ENCODE peak calls at places on chromosomes 12 and 14, in six cellular contexts. One of them, this sample, is unnamed.
A peak's percentile ranks its signal among the peaks of the same experiment; 100 is the strongest.

GRCh38 chr12:113392988-113393579 is 10.6 kb downstream of the SDS start:
- DNase-seq in fibroblast of gingiva: no peak
- DNase-seq in HTR-8/SVneo: no peak
- DNase-seq in endothelial cell: no peak
- DNase-seq in frontal cortex: no peak
- DNase-seq in lower leg skin: no peak
- DNase-seq in this sample: peak; percentile 39

GRCh38 chr12:66111605-66112004 is 18.9 kb downstream of the LLPH start:
- DNase-seq in fibroblast of gingiva: peak; percentile 17
- DNase-seq in frontal cortex: no peak
- DNase-seq in HTR-8/SVneo: no peak
- DNase-seq in endothelial cell: no peak
- DNase-seq in lower leg skin: no peak
- DNase-seq in this sample: no peak

GRCh38 chr12:90896164-90896563 is 58.8 kb downstream of the CCER1 start:
- DNase-seq in frontal cortex: no peak
- DNase-seq in lower leg skin: no peak
- DNase-seq in HTR-8/SVneo: peak; percentile 18
- DNase-seq in fibroblast of gingiva: peak; percentile 45
- DNase-seq in endothelial cell: no peak
- DNase-seq in this sample: no peak

GRCh38 chr12:53074999-53075370 is 4.2 kb downstream of the SPRYD3 start:
- DNase-seq in endothelial cell: no peak
- DNase-seq in HTR-8/SVneo: no peak
- DNase-seq in lower leg skin: no peak
- DNase-seq in frontal cortex: no peak
- DNase-seq in fibroblast of gingiva: no peak
- DNase-seq in this sample: no peak

GRCh38 chr14:23483216-23483854 is 13.8 kb downstream of the NGDN start:
- DNase-seq in lower leg skin: no peak
- DNase-seq in endothelial cell: peak; percentile 57
- DNase-seq in HTR-8/SVneo: peak; percentile 9
- DNase-seq in frontal cortex: peak; percentile 29
- DNase-seq in fibroblast of gingiva: no peak
- DNase-seq in this sample: peak; percentile 85

GRCh38 chr14:44404021-44404420 is 103.1 kb downstream of the FSCB start:
- DNase-seq in lower leg skin: no peak
- DNase-seq in fibroblast of gingiva: peak; percentile 43
- DNase-seq in frontal cortex: no peak
- DNase-seq in endothelial cell: no peak
- DNase-seq in HTR-8/SVneo: no peak
- DNase-seq in this sample: no peak

GRCh38 chr14:106442857-106443256 is 916.5 kb downstream of the TMEM121 start:
- DNase-seq in lower leg skin: no peak
- DNase-seq in fibroblast of gingiva: no peak
- DNase-seq in HTR-8/SVneo: no peak
- DNase-seq in endothelial cell: no peak
- DNase-seq in frontal cortex: no peak
- DNase-seq in this sample: no peak

GRCh38 chr14:60981626-60982455 is 796 bp downstream of the SLC38A6 start:
- DNase-seq in lower leg skin: no peak
- DNase-seq in HTR-8/SVneo: peak; percentile 82
- DNase-seq in fibroblast of gingiva: peak; percentile 85
- DNase-seq in endothelial cell: no peak
- DNase-seq in frontal cortex: no peak
- DNase-seq in this sample: no peak

GRCh38 chr14:93073833-93074769 is 41.6 kb downstream of the ITPK1 start:
- DNase-seq in HTR-8/SVneo: no peak
- DNase-seq in lower leg skin: peak; percentile 36
- DNase-seq in fibroblast of gingiva: peak; percentile 57
- DNase-seq in endothelial cell: no peak
- DNase-seq in frontal cortex: no peak
- DNase-seq in this sample: no peak

GRCh38 chr12:107400686-107401447 is 284.7 kb upstream of the PWP1 start:
- DNase-seq in fibroblast of gingiva: peak; percentile 40
- DNase-seq in frontal cortex: no peak
- DNase-seq in lower leg skin: no peak
- DNase-seq in endothelial cell: no peak
- DNase-seq in HTR-8/SVneo: no peak
- DNase-seq in this sample: no peak

GRCh38 chr12:47085815-47086252 is 6.1 kb upstream of the AMIGO2 start:
- DNase-seq in HTR-8/SVneo: no peak
- DNase-seq in fibroblast of gingiva: peak; percentile 31
- DNase-seq in endothelial cell: no peak
- DNase-seq in frontal cortex: no peak
- DNase-seq in lower leg skin: no peak
- DNase-seq in this sample: no peak

GRCh38 chr14:93219103-93219726 is 12.2 kb downstream of the UBR7 start:
- DNase-seq in lower leg skin: peak; percentile 36
- DNase-seq in frontal cortex: no peak
- DNase-seq in endothelial cell: no peak
- DNase-seq in fibroblast of gingiva: peak; percentile 59
- DNase-seq in HTR-8/SVneo: no peak
- DNase-seq in this sample: peak; percentile 68

GRCh38 chr14:63727736-63728728 is at the start of gene SGPP1:
- DNase-seq in frontal cortex: peak; percentile 92
- DNase-seq in lower leg skin: peak; percentile 63
- DNase-seq in endothelial cell: peak; percentile 77
- DNase-seq in HTR-8/SVneo: peak; percentile 100
- DNase-seq in fibroblast of gingiva: peak; percentile 82
- DNase-seq in this sample: peak; percentile 89

GRCh38 chr14:101074124-101075024 is 170.9 kb upstream of the RTL1 start:
- DNase-seq in frontal cortex: no peak
- DNase-seq in HTR-8/SVneo: no peak
- DNase-seq in fibroblast of gingiva: no peak
- DNase-seq in lower leg skin: peak; percentile 9
- DNase-seq in endothelial cell: no peak
- DNase-seq in this sample: no peak

GRCh38 chr12:52390739-52391617 is 5.5 kb upstream of the KRT84 start:
- DNase-seq in frontal cortex: no peak
- DNase-seq in fibroblast of gingiva: no peak
- DNase-seq in HTR-8/SVneo: no peak
- DNase-seq in lower leg skin: no peak
- DNase-seq in endothelial cell: peak; percentile 47
- DNase-seq in this sample: no peak

GRCh38 chr14:71555654-71556559 is 376.3 kb upstream of the RGS6 start:
- DNase-seq in HTR-8/SVneo: no peak
- DNase-seq in lower leg skin: no peak
- DNase-seq in fibroblast of gingiva: peak; percentile 13
- DNase-seq in frontal cortex: no peak
- DNase-seq in endothelial cell: no peak
- DNase-seq in this sample: no peak

GRCh38 chr12:28054583-28054982 is 82.0 kb upstream of the PTHLH start:
- DNase-seq in frontal cortex: no peak
- DNase-seq in fibroblast of gingiva: no peak
- DNase-seq in HTR-8/SVneo: no peak
- DNase-seq in endothelial cell: no peak
- DNase-seq in lower leg skin: no peak
- DNase-seq in this sample: no peak

GRCh38 chr14:80645667-80646413 is 295.7 kb downstream of the CEP128 start:
- DNase-seq in endothelial cell: no peak
- DNase-seq in lower leg skin: no peak
- DNase-seq in HTR-8/SVneo: no peak
- DNase-seq in frontal cortex: no peak
- DNase-seq in fibroblast of gingiva: no peak
- DNase-seq in this sample: no peak

GRCh38 chr12:111715242-111715641 is 29.4 kb downstream of the ACAD10 start:
- DNase-seq in fibroblast of gingiva: no peak
- DNase-seq in HTR-8/SVneo: no peak
- DNase-seq in frontal cortex: no peak
- DNase-seq in endothelial cell: no peak
- DNase-seq in lower leg skin: no peak
- DNase-seq in this sample: no peak

GRCh38 chr12:31369712-31370521 is 44.0 kb upstream of the SINHCAF start:
- DNase-seq in frontal cortex: no peak
- DNase-seq in HTR-8/SVneo: no peak
- DNase-seq in fibroblast of gingiva: peak; percentile 81
- DNase-seq in endothelial cell: peak; percentile 30
- DNase-seq in lower leg skin: peak; percentile 31
- DNase-seq in this sample: no peak

GRCh38 chr14:76484355-76484754 is 108.4 kb downstream of the ESRRB start:
- DNase-seq in fibroblast of gingiva: no peak
- DNase-seq in HTR-8/SVneo: no peak
- DNase-seq in endothelial cell: no peak
- DNase-seq in lower leg skin: no peak
- DNase-seq in frontal cortex: no peak
- DNase-seq in this sample: peak; percentile 52

GRCh38 chr12:132277374-132277801 is 52.0 kb downstream of the GALNT9 start:
- DNase-seq in lower leg skin: no peak
- DNase-seq in frontal cortex: no peak
- DNase-seq in HTR-8/SVneo: no peak
- DNase-seq in fibroblast of gingiva: no peak
- DNase-seq in endothelial cell: no peak
- DNase-seq in this sample: no peak

GRCh38 chr14:49879683-49880204 is 13.1 kb upstream of the ARF6 start:
- DNase-seq in endothelial cell: peak; percentile 48
- DNase-seq in HTR-8/SVneo: peak; percentile 51
- DNase-seq in lower leg skin: no peak
- DNase-seq in fibroblast of gingiva: peak; percentile 42
- DNase-seq in frontal cortex: no peak
- DNase-seq in this sample: peak; percentile 55

GRCh38 chr12:65673732-65674131 is 150.6 kb upstream of the HMGA2 start:
- DNase-seq in HTR-8/SVneo: no peak
- DNase-seq in fibroblast of gingiva: peak; percentile 48
- DNase-seq in lower leg skin: no peak
- DNase-seq in frontal cortex: no peak
- DNase-seq in endothelial cell: no peak
- DNase-seq in this sample: no peak

GRCh38 chr12:91074851-91075250 is 17.0 kb upstream of the KERA start:
- DNase-seq in endothelial cell: no peak
- DNase-seq in HTR-8/SVneo: no peak
- DNase-seq in frontal cortex: no peak
- DNase-seq in fibroblast of gingiva: no peak
- DNase-seq in lower leg skin: no peak
- DNase-seq in this sample: no peak

GRCh38 chr12:60042835-60043234 is 447.0 kb downstream of the SLC16A7 start:
- DNase-seq in frontal cortex: no peak
- DNase-seq in endothelial cell: no peak
- DNase-seq in HTR-8/SVneo: no peak
- DNase-seq in lower leg skin: no peak
- DNase-seq in fibroblast of gingiva: no peak
- DNase-seq in this sample: no peak

GRCh38 chr12:80877706-80878384 is 59.9 kb downstream of the LIN7A start:
- DNase-seq in frontal cortex: no peak
- DNase-seq in endothelial cell: no peak
- DNase-seq in lower leg skin: no peak
- DNase-seq in HTR-8/SVneo: no peak
- DNase-seq in fibroblast of gingiva: peak; percentile 78
- DNase-seq in this sample: no peak

GRCh38 chr14:94132285-94132887 is 3.0 kb upstream of the IFI27L2 start:
- DNase-seq in endothelial cell: peak; percentile 66
- DNase-seq in lower leg skin: peak; percentile 41
- DNase-seq in fibroblast of gingiva: peak; percentile 54
- DNase-seq in frontal cortex: no peak
- DNase-seq in HTR-8/SVneo: peak; percentile 56
- DNase-seq in this sample: peak; percentile 70